ENCODE peak calls at places on chromosomes 1 and 21, in five cellular contexts. L, P, W, O and H are unnamed samples.
A peak's percentile ranks its signal among the peaks of the same experiment; 100 is the strongest.

GRCh38 chr1:172608098-172608601 is 50.8 kb upstream of the FASLG start:
- DNase-seq in O (no peak), P (no peak), L (no peak), W (no peak), H (no peak)

GRCh38 chr1:37726746-37727145 is 34.4 kb downstream of the CDCA8 start:
- DNase-seq in O (no peak), W (no peak), P (peak; percentile 30), L (no peak), H (no peak)

GRCh38 chr1:150974580-150975478 is at the start of gene CERS2:
- DNase-seq in W (peak; percentile 92), L (peak; percentile 88), P (peak; percentile 92), O (peak; percentile 68), H (peak; percentile 75)

GRCh38 chr1:15371610-15372539 is 37.8 kb upstream of the EFHD2 start:
- DNase-seq in L (no peak), P (no peak), O (no peak), W (no peak), H (no peak)

GRCh38 chr1:95233321-95233736 is 681 bp upstream of the RWDD3 start:
- DNase-seq in W (peak; percentile 82), O (no peak), L (peak; percentile 22), P (peak; percentile 61), H (no peak)

GRCh38 chr1:32178380-32179192 is 889 bp upstream of the TXLNA start:
- DNase-seq in L (no peak), O (no peak), W (no peak), P (no peak), H (no peak)

GRCh38 chr21:17711896-17712295 is 99.2 kb upstream of the BTG3 start:
- DNase-seq in L (no peak), O (no peak), W (no peak), P (no peak), H (no peak)

GRCh38 chr21:24023402-24023801 is 1583.9 kb downstream of the MRPL39 start:
- DNase-seq in O (no peak), P (no peak), L (no peak), W (no peak), H (no peak)

GRCh38 chr1:201016943-201017827 is 6.3 kb downstream of the KIF21B start:
- DNase-seq in W (no peak), L (no peak), P (no peak), O (no peak), H (no peak)

GRCh38 chr1:112396668-112397025 is 633 bp downstream of the CTTNBP2NL start:
- DNase-seq in O (peak; percentile 33), L (peak; percentile 24), P (no peak), W (no peak), H (no peak)

GRCh38 chr21:45200596-45201296 is 86.9 kb downstream of the POFUT2 start:
- DNase-seq in L (no peak), P (no peak), O (no peak), W (no peak), H (no peak)

GRCh38 chr1:93666613-93667384 is 14.8 kb downstream of the BCAR3 start:
- DNase-seq in P (no peak), L (no peak), W (no peak), O (no peak), H (no peak)

GRCh38 chr1:14522331-14523241 is 75.9 kb upstream of the KAZN start:
- DNase-seq in W (no peak), P (peak; percentile 54), L (no peak), O (peak; percentile 97), H (no peak)

GRCh38 chr1:55124470-55124869 is 85.1 kb downstream of the PCSK9 start:
- DNase-seq in L (no peak), P (no peak), W (no peak), O (no peak), H (no peak)

GRCh38 chr1:54581621-54582035 is 33.6 kb downstream of the ACOT11 start:
- DNase-seq in P (peak; percentile 98), O (peak; percentile 90), L (no peak), W (peak; percentile 73), H (no peak)

GRCh38 chr1:58443986-58444603 is 102.4 kb downstream of the OMA1 start:
- DNase-seq in W (no peak), P (no peak), O (no peak), L (no peak), H (no peak)

GRCh38 chr1:68442822-68443556 is 6.8 kb downstream of the RPE65 start:
- DNase-seq in W (no peak), O (peak; percentile 67), P (no peak), L (peak; percentile 31), H (no peak)

GRCh38 chr1:47875831-47876586 is 121.2 kb downstream of the TRABD2B start:
- DNase-seq in P (no peak), W (no peak), L (peak; percentile 31), O (no peak), H (no peak)

GRCh38 chr1:205576011-205576410 is 55.8 kb downstream of the ELK4 start:
- DNase-seq in W (no peak), O (peak; percentile 22), P (no peak), L (no peak), H (no peak)

GRCh38 chr21:43907751-43908150 is 42.7 kb downstream of the AGPAT3 start:
- DNase-seq in W (peak; percentile 16), L (no peak), P (no peak), O (no peak), H (no peak)

GRCh38 chr1:177302365-177303044 is 131.7 kb downstream of the BRINP2 start:
- DNase-seq in O (no peak), W (no peak), P (no peak), L (no peak), H (no peak)

GRCh38 chr1:243926803-243927245 is 76.8 kb upstream of the AKT3 start:
- DNase-seq in L (no peak), O (peak; percentile 94), W (no peak), P (no peak), H (no peak)

GRCh38 chr1:101314244-101314643 is 77.4 kb downstream of the S1PR1 start:
- DNase-seq in O (peak; percentile 12), W (no peak), L (no peak), P (no peak), H (no peak)

DNA sequence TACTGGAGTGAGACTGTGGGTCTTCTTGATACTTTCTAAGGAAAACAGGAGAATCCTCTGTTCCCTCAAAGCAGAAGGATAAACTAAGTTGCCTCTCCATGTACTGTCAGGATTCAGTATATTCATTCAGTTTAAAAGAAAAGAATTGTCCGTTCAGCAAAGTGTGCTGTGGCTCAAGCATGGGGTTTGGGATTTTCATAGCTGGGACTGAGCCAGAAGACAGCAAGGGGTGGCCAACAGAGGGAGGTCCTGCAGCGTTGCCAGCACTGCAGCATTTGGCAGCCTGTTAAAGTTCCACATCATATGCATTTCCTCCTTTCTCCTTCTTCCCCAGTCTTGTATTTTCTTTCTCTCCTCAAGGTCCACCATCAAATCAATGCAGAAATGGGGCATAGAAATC is 75.1 kb downstream of the DTL start:
- DNase-seq in W (no peak), O (peak; percentile 80), L (no peak), P (no peak), H (no peak)
- TF ChIP-seq CTCF in W (no peak), O (peak; percentile 38), L (no peak), P (no peak), H (no peak)

GRCh38 chr1:6794164-6794563 is 8.9 kb downstream of the CAMTA1 start:
- DNase-seq in W (no peak), O (peak; percentile 82), L (no peak), P (no peak), H (no peak)
- TF ChIP-seq CTCF in W (peak; percentile 13), O (peak; percentile 37), L (peak; percentile 34), P (peak; percentile 53), H (peak; percentile 35)

DNA sequence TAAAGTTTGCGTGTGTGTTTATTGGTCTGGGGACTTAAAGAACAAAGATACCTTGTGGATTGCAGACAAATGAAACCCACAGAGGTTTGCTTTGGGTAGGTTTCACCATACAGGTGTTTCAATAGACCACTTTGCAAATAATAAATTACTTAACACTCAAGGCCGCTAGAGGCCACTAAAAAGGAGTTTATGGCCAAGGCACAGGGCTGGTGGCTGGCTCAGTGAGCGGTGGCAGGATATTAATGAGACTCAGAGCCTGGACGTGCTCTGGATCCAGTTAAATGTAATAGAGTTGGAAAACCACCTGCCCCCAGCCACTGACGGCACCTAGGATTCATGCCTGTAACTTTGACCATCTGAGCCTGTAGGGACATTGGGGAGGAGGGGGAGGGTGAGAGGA is 44.5 kb downstream of the LRRC38 start:
- DNase-seq in L (no peak), O (peak; percentile 2), W (no peak), P (peak; percentile 67), H (no peak)
- TF ChIP-seq CTCF in L (no peak), O (no peak), W (no peak), P (peak; percentile 43), H (no peak)

GRCh38 chr1:219173758-219174671 is at the start of gene LYPLAL1:
- DNase-seq in W (peak; percentile 89), O (peak; percentile 91), P (peak; percentile 95), L (peak; percentile 87), H (peak; percentile 83)
- TF ChIP-seq CTCF in W (no peak), O (no peak), P (no peak), L (no peak), H (peak; percentile 18)